ENCODE peak calls at places on chromosome 16, in nine cellular contexts. X is GM20000; W is cerebellar cortex; K is left ventricle myocardium superior; S is MV-4-11; Y is activated CD8-positive, alpha-beta T cell treated with anti-CD3 and anti-CD28 coated beads for 36 hours; C is left lobe of liver; D is HCT116; T is pulmonary artery endothelial cell. N is an unnamed sample.

GRCh38 chr16:3180445-3180878 is 7.5 kb upstream of the OR1F1 start:
- DNase-seq in T (no peak), Y (peak), C (no peak), K (no peak), S (no peak), W (no peak), D (no peak), X (no peak), N (no peak)

GRCh38 chr16:62363451-62363850 is 327.2 kb upstream of the CDH8 start:
- DNase-seq in W (no peak), K (no peak), C (no peak), D (no peak), S (no peak), Y (no peak), X (no peak), T (no peak), N (no peak)

GRCh38 chr16:75695708-75696107 is 5.6 kb downstream of the DUXB start:
- DNase-seq in Y (peak), C (no peak), T (no peak), K (no peak), D (peak), W (peak), X (no peak), S (no peak), N (no peak)

GRCh38 chr16:21685034-21685455 is 21.3 kb downstream of the OTOA start:
- DNase-seq in Y (no peak), D (no peak), C (no peak), T (no peak), X (no peak), W (no peak), K (no peak), S (no peak), N (no peak)

GRCh38 chr16:27304881-27305280 is 8.9 kb upstream of the IL4R start:
- DNase-seq in C (no peak), X (no peak), D (no peak), S (no peak), W (no peak), T (no peak), Y (no peak), K (no peak), N (no peak)

GRCh38 chr16:11462861-11463260 is 117.6 kb downstream of the RMI2 start:
- DNase-seq in K (no peak), X (no peak), C (no peak), T (no peak), Y (no peak), D (no peak), S (no peak), W (no peak), N (no peak)

GRCh38 chr16:15949210-15950166 is at the start of gene ABCC1:
- DNase-seq in T (no peak), K (peak), S (no peak), C (no peak), W (peak), X (peak), D (no peak), Y (peak), N (peak)

GRCh38 chr16:88856122-88856827 is 472 bp downstream of the GALNS start:
- DNase-seq in K (peak), D (no peak), C (no peak), W (no peak), S (no peak), T (no peak), X (no peak), Y (peak), N (peak)

GRCh38 chr16:53714080-53715050 is 10.4 kb downstream of the FTO start:
- DNase-seq in X (no peak), S (no peak), W (no peak), T (no peak), Y (no peak), C (no peak), D (no peak), K (no peak), N (no peak)

GRCh38 chr16:89422905-89423630 is 67.3 kb downstream of the ANKRD11 start:
- DNase-seq in D (no peak), S (peak), X (peak), Y (peak), T (no peak), K (no peak), W (no peak), C (no peak), N (no peak)

GRCh38 chr16:85548375-85548774 is 64.7 kb upstream of the GSE1 start:
- DNase-seq in S (no peak), K (no peak), C (no peak), Y (no peak), W (no peak), T (no peak), D (no peak), X (no peak), N (no peak)

GRCh38 chr16:11168386-11169065 is 87.5 kb downstream of the SOCS1 start:
- DNase-seq in C (no peak), S (no peak), X (no peak), Y (no peak), K (peak), W (no peak), D (no peak), T (no peak), N (peak)

GRCh38 chr16:88956546-88957455 is 20.2 kb downstream of the CBFA2T3 start:
- DNase-seq in W (no peak), C (no peak), X (no peak), Y (no peak), D (no peak), S (peak), T (no peak), K (peak), N (no peak)

GRCh38 chr16:46976550-46976949 is 3.1 kb upstream of the DNAJA2 start:
- DNase-seq in X (no peak), Y (peak), T (no peak), D (no peak), W (no peak), K (no peak), S (no peak), C (peak), N (no peak)

GRCh38 chr16:53629151-53629550 is 74.5 kb downstream of the RPGRIP1L start:
- DNase-seq in K (no peak), T (no peak), C (no peak), D (no peak), S (no peak), X (no peak), W (no peak), Y (no peak), N (no peak)

GRCh38 chr16:31868701-31869167 is 4.9 kb upstream of the ZNF267 start:
- DNase-seq in D (peak), Y (peak), X (peak), S (peak), C (peak), K (peak), W (peak), T (peak), N (peak)

GRCh38 chr16:68786685-68787418 is 49.8 kb downstream of the CDH1 start:
- DNase-seq in S (no peak), T (no peak), D (no peak), K (no peak), C (peak), W (no peak), X (no peak), Y (no peak), N (no peak)

GRCh38 chr16:72844225-72844920 is 203.6 kb downstream of the ZFHX3 start:
- DNase-seq in Y (peak), T (no peak), W (no peak), C (no peak), S (peak), X (peak), K (no peak), D (no peak), N (no peak)

GRCh38 chr16:4179020-4179419 is 62.8 kb upstream of the ADCY9 start:
- DNase-seq in D (peak), W (no peak), K (no peak), Y (no peak), C (peak), X (no peak), T (no peak), S (peak), N (peak)

GRCh38 chr16:57862698-57863433 is 60.6 kb upstream of the KIFC3 start:
- DNase-seq in S (no peak), Y (no peak), K (no peak), C (peak), W (no peak), T (no peak), D (no peak), X (no peak), N (no peak)

GRCh38 chr16:8355714-8356113 is 234.6 kb downstream of the TMEM114 start:
- DNase-seq in K (no peak), C (no peak), X (no peak), Y (no peak), S (no peak), W (peak), D (no peak), T (no peak), N (no peak)

GRCh38 chr16:65621640-65622039 is 499.8 kb upstream of the CDH11 start:
- DNase-seq in D (no peak), S (no peak), K (peak), T (no peak), C (no peak), Y (no peak), X (no peak), W (no peak), N (no peak)

N was measured in heart right ventricle.